ENCODE peak calls at places on chromosomes 3 and 15, in ten cellular contexts. G is keratinocyte; H is stomach; Y is CD8-positive, alpha-beta memory T cell; E is OCI-LY7; S is left ventricle myocardium inferior; L is H9; P is GM12878; F is trophoblast cell; N is adrenal gland. Z is an unnamed sample. For H3K4me1, the result is how much of the 10 kb centered on the place peaks cover.

GRCh38 chr15:38145671-38146111 is 106.9 kb upstream of the SPRED1 start:
- DNase-seq in N (no peak), E (no peak), G (no peak), Y (no peak), H (no peak), L (no peak), S (no peak), F (no peak), P (no peak), Z (no peak)

GRCh38 chr15:64985382-64986033 is 4.2 kb downstream of the SPG21 start:
- DNase-seq in F (no peak), S (no peak), H (peak), N (no peak), E (no peak), G (no peak), Y (no peak), L (no peak), P (no peak), Z (no peak)

GRCh38 chr3:21417991-21418390 is 333.0 kb downstream of the ZNF385D start:
- DNase-seq in S (no peak), G (no peak), H (no peak), F (no peak), L (no peak), E (no peak), N (no peak), P (no peak), Y (no peak), Z (peak)

GRCh38 chr3:197516517-197516889 is 39.3 kb downstream of the BDH1 start:
- DNase-seq in H (peak), L (no peak), F (peak), P (no peak), N (no peak), E (no peak), G (peak), Y (no peak), S (no peak), Z (peak)

GRCh38 chr3:74534611-74535010 is 79.8 kb downstream of the CNTN3 start:
- DNase-seq in L (no peak), P (no peak), F (no peak), N (no peak), G (no peak), H (no peak), E (no peak), Y (no peak), S (no peak), Z (no peak)

GRCh38 chr3:69809076-69809835 is 70.0 kb downstream of the MITF start:
- DNase-seq in S (no peak), L (no peak), P (no peak), F (no peak), H (no peak), Y (no peak), N (no peak), G (no peak), E (no peak), Z (no peak)

GRCh38 chr3:40185029-40185695 is 124.3 kb upstream of the EIF1B start:
- DNase-seq in H (no peak), S (no peak), E (no peak), N (no peak), P (peak), L (no peak), G (no peak), Y (no peak), F (no peak), Z (no peak)

GRCh38 chr3:145219355-145220196 is 941.4 kb downstream of the PLOD2 start:
- DNase-seq in Y (no peak), G (no peak), F (no peak), N (no peak), L (no peak), E (no peak), H (no peak), S (no peak), P (no peak), Z (no peak)

GRCh38 chr3:48130321-48130881 is 57.8 kb downstream of the CDC25A start:
- DNase-seq in G (no peak), N (peak), P (no peak), H (peak), Y (no peak), S (peak), E (no peak), L (no peak), F (no peak), Z (peak)

GRCh38 chr15:28996289-28996688 is 110.5 kb downstream of the APBA2 start:
- DNase-seq in Y (no peak), N (no peak), S (no peak), L (no peak), F (no peak), G (no peak), H (no peak), E (no peak), P (no peak), Z (no peak)
- H3K4me1 ChIP-seq in Y (under half), N (under half), S (under half), L (under half), F (under half), G (under half), H (under half), E (under half), P (under half), Z (under half)

GRCh38 chr3:12231481-12231880 is 57.4 kb upstream of the PPARG start:
- DNase-seq in L (no peak), H (no peak), F (no peak), G (no peak), E (no peak), S (no peak), Y (no peak), P (no peak), N (no peak), Z (no peak)
- H3K4me1 ChIP-seq in L (under half), H (under half), F (under half), G (under half), E (under half), S (under half), Y (under half), P (under half), N (under half), Z (under half)

DNA sequence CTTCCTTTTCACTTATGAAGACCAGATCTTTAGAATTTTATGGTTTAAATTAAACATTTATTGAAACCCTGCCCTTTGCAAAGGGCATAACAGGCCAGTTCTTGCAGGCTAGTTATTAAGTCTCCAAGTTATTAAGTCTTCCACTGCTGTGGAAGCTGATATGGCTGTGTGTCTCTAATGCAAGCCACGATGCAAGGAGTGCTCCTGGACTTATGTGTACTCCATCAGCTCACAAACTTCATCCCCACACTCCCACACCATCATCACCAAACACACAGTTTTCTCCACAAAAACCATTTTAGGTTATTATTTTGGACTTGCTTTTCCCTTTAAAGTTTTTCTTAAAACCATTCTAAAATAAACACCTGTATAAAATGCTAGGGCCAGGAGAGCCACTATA is 62.4 kb downstream of the ZIC4 start:
- DNase-seq in G (no peak), E (no peak), P (no peak), N (no peak), H (no peak), S (no peak), Y (no peak), L (no peak), F (no peak), Z (no peak)
- H3K4me1 ChIP-seq in G (under half), E (under half), P (under half), N (under half), H (under half), S (under half), Y (under half), L (under half), F (under half), Z (under half)

GRCh38 chr15:92527197-92527596 is 128.4 kb downstream of the FAM174B start:
- DNase-seq in Y (no peak), P (no peak), F (no peak), L (no peak), G (no peak), N (no peak), E (no peak), S (peak), H (peak), Z (peak)
- H3K4me1 ChIP-seq in Y (under half), P (under half), F (under half), L (under half), G (under half), N (under half), E (under half), S (under half), H (under half), Z (under half)

GRCh38 chr15:51240066-51240465 is 98.3 kb downstream of the CYP19A1 start:
- DNase-seq in N (no peak), G (no peak), E (no peak), P (no peak), Y (no peak), S (no peak), L (no peak), F (no peak), H (no peak), Z (no peak)
- H3K4me1 ChIP-seq in N (under half), G (under half), E (under half), P (under half), Y (under half), S (under half), L (under half), F (under half), H (under half), Z (under half)

DNA sequence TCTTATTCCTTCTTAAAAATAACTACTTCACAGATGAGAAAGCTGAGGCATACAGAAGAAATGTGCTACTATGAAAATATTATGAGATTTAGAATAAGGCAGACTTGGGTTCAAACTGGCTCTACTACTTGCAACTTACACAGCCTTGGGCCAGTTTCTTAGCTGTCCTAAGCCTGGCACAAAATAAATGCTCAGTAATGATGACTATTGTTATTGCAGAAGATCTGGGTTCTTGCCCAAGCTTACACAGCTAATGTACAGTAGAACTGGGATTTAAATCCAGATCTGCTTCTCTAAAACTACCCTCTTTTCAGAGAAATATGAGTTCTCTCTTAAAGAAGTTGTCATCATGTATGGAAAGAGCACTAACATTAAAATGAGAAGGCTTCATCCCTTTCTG is 228.2 kb upstream of the TPRG1 start:
- DNase-seq in L (no peak), P (no peak), E (no peak), S (no peak), G (no peak), Y (no peak), H (no peak), N (no peak), F (no peak), Z (peak)
- H3K4me1 ChIP-seq in L (under half), P (under half), E (under half), S (half or more), G (under half), Y (under half), H (under half), N (under half), F (under half), Z (under half)

DNA sequence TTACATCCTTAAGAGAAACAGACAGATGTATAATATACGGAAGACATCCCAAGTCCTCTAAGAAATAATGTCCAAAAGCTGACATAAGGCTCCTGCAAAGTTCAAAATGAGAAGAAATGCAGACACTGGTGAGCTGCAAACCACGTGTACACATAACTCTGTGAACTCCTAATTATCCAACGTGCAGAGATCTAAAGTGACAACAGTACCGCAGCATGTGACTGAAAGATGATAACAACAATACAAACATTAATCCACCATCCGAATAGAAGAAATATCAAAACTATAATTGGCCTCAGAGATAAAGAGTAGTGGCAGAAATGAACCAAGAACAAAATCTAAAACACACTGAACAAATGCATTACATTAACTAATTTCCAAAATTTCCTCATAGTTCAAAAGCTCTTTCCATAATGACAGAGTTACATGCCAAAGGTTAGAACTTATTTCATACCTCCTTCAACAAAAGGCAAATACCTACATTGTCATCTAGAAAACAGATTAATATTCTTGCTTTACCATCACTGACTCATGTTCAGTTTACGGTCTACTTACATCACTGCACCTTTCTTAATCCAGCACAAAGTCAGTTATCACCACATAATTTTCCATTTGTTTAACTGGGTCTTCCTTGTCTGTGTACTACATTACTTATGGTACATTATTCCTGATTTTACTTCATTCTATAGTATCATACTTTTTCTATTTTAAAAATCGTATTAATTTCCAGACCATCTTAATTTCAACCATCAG is 2.2 kb downstream of the PDCD10 start:
- DNase-seq in S (no peak), H (no peak), N (no peak), E (no peak), G (no peak), Y (no peak), P (no peak), L (no peak), F (no peak), Z (peak)
- H3K4me1 ChIP-seq in S (half or more), H (under half), N (under half), E (half or more), G (under half), Y (half or more), P (under half), L (under half), F (under half), Z (under half)

DNA sequence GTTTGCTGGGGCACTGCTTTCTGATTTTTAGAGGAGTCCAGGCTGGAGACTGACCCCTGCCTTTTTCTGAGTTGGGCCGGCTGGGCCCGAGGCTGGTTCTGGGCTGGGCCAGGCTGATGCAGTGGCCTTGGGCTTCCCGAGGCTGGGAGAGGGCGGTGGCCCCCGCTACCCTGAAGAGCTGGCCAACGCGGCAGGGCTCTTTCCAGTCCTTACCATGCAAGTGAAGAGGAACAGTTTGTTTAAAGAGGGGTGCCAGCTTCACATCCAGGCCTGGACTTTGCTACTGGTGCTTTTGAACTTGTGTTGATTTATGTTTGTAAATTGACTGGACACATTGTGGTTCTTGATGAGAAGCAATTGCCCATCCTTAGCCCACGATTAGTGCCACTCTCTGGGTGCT is 15.3 kb downstream of the IGF1R start:
- DNase-seq in L (no peak), H (no peak), G (no peak), P (no peak), S (no peak), F (no peak), Y (no peak), E (no peak), N (peak), Z (no peak)
- H3K4me1 ChIP-seq in L (under half), H (under half), G (under half), P (under half), S (half or more), F (under half), Y (under half), E (under half), N (under half), Z (under half)

GRCh38 chr15:33027636-33028035 is 166.9 kb downstream of the FMN1 start:
- DNase-seq in S (no peak), F (no peak), L (no peak), E (no peak), Y (no peak), G (no peak), N (no peak), P (no peak), H (no peak), Z (no peak)
- H3K4me1 ChIP-seq in S (under half), F (under half), L (under half), E (under half), Y (under half), G (under half), N (under half), P (under half), H (under half), Z (under half)

GRCh38 chr15:89095556-89095955 is 7.3 kb downstream of the ABHD2 start:
- DNase-seq in F (no peak), L (no peak), N (no peak), E (no peak), H (no peak), P (no peak), Y (no peak), G (no peak), S (no peak), Z (no peak)

GRCh38 chr15:89096664-89097063 is 8.4 kb downstream of the ABHD2 start:
- DNase-seq in S (no peak), P (no peak), L (no peak), N (peak), Y (no peak), F (no peak), H (peak), G (no peak), E (no peak), Z (no peak)

GRCh38 chr15:89095073-89095472 is 6.8 kb downstream of the ABHD2 start:
- DNase-seq in Y (no peak), E (no peak), F (no peak), P (no peak), G (no peak), H (no peak), N (no peak), S (no peak), L (no peak), Z (no peak)

GRCh38 chr15:89098281-89098680 is 10.0 kb downstream of the ABHD2 start:
- DNase-seq in L (no peak), G (no peak), P (no peak), E (no peak), Y (no peak), N (no peak), S (no peak), H (no peak), F (no peak), Z (no peak)

DNA sequence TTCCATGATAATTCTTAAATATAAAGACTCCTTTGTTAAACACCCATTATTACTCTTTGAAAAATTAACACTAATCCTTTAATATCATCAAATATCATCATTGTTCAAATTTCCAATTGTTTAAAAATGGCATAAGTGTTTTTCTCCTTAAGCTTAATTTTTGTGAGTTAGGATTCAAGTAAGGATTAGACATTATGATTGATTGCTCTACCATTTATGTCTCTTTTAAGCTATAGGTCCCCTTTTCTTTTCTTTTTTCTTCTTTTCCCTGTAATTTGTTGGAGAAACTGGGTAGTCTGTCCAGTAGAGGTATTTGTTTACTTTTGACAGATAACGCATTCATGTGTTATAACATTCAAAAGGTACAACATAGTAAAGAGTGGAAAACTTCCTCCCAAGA is 9.1 kb downstream of the ABHD2 start:
- DNase-seq in L (no peak), H (no peak), S (no peak), N (no peak), E (no peak), F (no peak), P (no peak), G (no peak), Y (no peak), Z (no peak)
- H3K4me1 ChIP-seq in L (under half), H (half or more), S (half or more), N (half or more), E (under half), F (under half), P (under half), G (under half), Y (under half), Z (under half)

Z was measured in GM23248.